ENCODE peak calls at places on chromosomes 12 and 14, in nine cellular contexts. One of them, this sample, is unnamed.

GRCh38 chr12:46963977-46964376 is 115.4 kb upstream of the PCED1B start:
- DNase-seq in stomach: no peak
- DNase-seq in A549: no peak
- DNase-seq in tibial nerve: no peak
- DNase-seq in heart left ventricle: peak
- DNase-seq in IMR-90: no peak
- DNase-seq in Peyer's patch: no peak
- DNase-seq in transverse colon: no peak
- DNase-seq in body of pancreas: no peak
- DNase-seq in this sample: no peak

GRCh38 chr12:52232916-52233461 is at the start of gene KRT7:
- DNase-seq in stomach: no peak
- DNase-seq in A549: peak
- DNase-seq in tibial nerve: no peak
- DNase-seq in heart left ventricle: no peak
- DNase-seq in IMR-90: no peak
- DNase-seq in Peyer's patch: no peak
- DNase-seq in transverse colon: no peak
- DNase-seq in body of pancreas: peak
- DNase-seq in this sample: no peak

GRCh38 chr12:26971963-26972362 is 33.7 kb downstream of the FGFR1OP2 start:
- DNase-seq in stomach: no peak
- DNase-seq in A549: no peak
- DNase-seq in tibial nerve: no peak
- DNase-seq in heart left ventricle: no peak
- DNase-seq in IMR-90: no peak
- DNase-seq in Peyer's patch: no peak
- DNase-seq in transverse colon: no peak
- DNase-seq in body of pancreas: no peak
- DNase-seq in this sample: no peak

GRCh38 chr12:60693019-60693626 is 1097.3 kb downstream of the SLC16A7 start:
- DNase-seq in stomach: no peak
- DNase-seq in A549: no peak
- DNase-seq in tibial nerve: no peak
- DNase-seq in heart left ventricle: no peak
- DNase-seq in IMR-90: peak
- DNase-seq in Peyer's patch: no peak
- DNase-seq in transverse colon: no peak
- DNase-seq in body of pancreas: no peak
- DNase-seq in this sample: no peak

GRCh38 chr12:113086249-113087164 is 30.0 kb downstream of the DTX1 start:
- DNase-seq in stomach: no peak
- DNase-seq in A549: no peak
- DNase-seq in tibial nerve: no peak
- DNase-seq in heart left ventricle: no peak
- DNase-seq in IMR-90: no peak
- DNase-seq in Peyer's patch: no peak
- DNase-seq in transverse colon: peak
- DNase-seq in body of pancreas: peak
- DNase-seq in this sample: no peak

GRCh38 chr12:70243510-70244331 is 488 bp downstream of the CNOT2 start:
- DNase-seq in stomach: peak
- DNase-seq in A549: peak
- DNase-seq in tibial nerve: peak
- DNase-seq in heart left ventricle: peak
- DNase-seq in IMR-90: peak
- DNase-seq in Peyer's patch: peak
- DNase-seq in transverse colon: peak
- DNase-seq in body of pancreas: peak
- DNase-seq in this sample: peak

GRCh38 chr12:58249610-58250009 is 308.2 kb downstream of the ATP23 start:
- DNase-seq in stomach: no peak
- DNase-seq in A549: no peak
- DNase-seq in tibial nerve: no peak
- DNase-seq in heart left ventricle: peak
- DNase-seq in IMR-90: no peak
- DNase-seq in Peyer's patch: no peak
- DNase-seq in transverse colon: no peak
- DNase-seq in body of pancreas: no peak
- DNase-seq in this sample: no peak

GRCh38 chr12:56115329-56115728 is 1.1 kb upstream of the RPL41 start:
- DNase-seq in stomach: no peak
- DNase-seq in A549: no peak
- DNase-seq in tibial nerve: no peak
- DNase-seq in heart left ventricle: no peak
- DNase-seq in IMR-90: peak
- DNase-seq in Peyer's patch: no peak
- DNase-seq in transverse colon: no peak
- DNase-seq in body of pancreas: peak
- DNase-seq in this sample: no peak

GRCh38 chr14:58477653-58478052 is 50.1 kb downstream of the KIAA0586 start:
- DNase-seq in stomach: no peak
- DNase-seq in A549: no peak
- DNase-seq in tibial nerve: no peak
- DNase-seq in heart left ventricle: no peak
- DNase-seq in IMR-90: no peak
- DNase-seq in Peyer's patch: no peak
- DNase-seq in transverse colon: no peak
- DNase-seq in body of pancreas: no peak
- DNase-seq in this sample: no peak

GRCh38 chr12:80829767-80830166 is 108.0 kb downstream of the LIN7A start:
- DNase-seq in stomach: no peak
- DNase-seq in A549: no peak
- DNase-seq in tibial nerve: no peak
- DNase-seq in heart left ventricle: no peak
- DNase-seq in IMR-90: peak
- DNase-seq in Peyer's patch: no peak
- DNase-seq in transverse colon: no peak
- DNase-seq in body of pancreas: no peak
- DNase-seq in this sample: no peak

GRCh38 chr12:106736051-106736957 is 38.2 kb upstream of the RIC8B start:
- DNase-seq in stomach: no peak
- DNase-seq in A549: no peak
- DNase-seq in tibial nerve: no peak
- DNase-seq in heart left ventricle: no peak
- DNase-seq in IMR-90: no peak
- DNase-seq in Peyer's patch: no peak
- DNase-seq in transverse colon: no peak
- DNase-seq in body of pancreas: no peak
- DNase-seq in this sample: no peak

GRCh38 chr12:80551897-80552296 is 107.9 kb downstream of the PTPRQ start:
- DNase-seq in stomach: no peak
- DNase-seq in A549: peak
- DNase-seq in tibial nerve: no peak
- DNase-seq in heart left ventricle: no peak
- DNase-seq in IMR-90: peak
- DNase-seq in Peyer's patch: no peak
- DNase-seq in transverse colon: no peak
- DNase-seq in body of pancreas: no peak
- DNase-seq in this sample: no peak

GRCh38 chr12:69151254-69151751 is 88.1 kb upstream of the CPSF6 start:
- DNase-seq in stomach: no peak
- DNase-seq in A549: no peak
- DNase-seq in tibial nerve: no peak
- DNase-seq in heart left ventricle: no peak
- DNase-seq in IMR-90: no peak
- DNase-seq in Peyer's patch: no peak
- DNase-seq in transverse colon: peak
- DNase-seq in body of pancreas: peak
- DNase-seq in this sample: no peak

GRCh38 chr12:95940514-95940913 is 1.9 kb downstream of the CCDC38 start:
- DNase-seq in stomach: no peak
- DNase-seq in A549: no peak
- DNase-seq in tibial nerve: no peak
- DNase-seq in heart left ventricle: no peak
- DNase-seq in IMR-90: no peak
- DNase-seq in Peyer's patch: no peak
- DNase-seq in transverse colon: no peak
- DNase-seq in body of pancreas: no peak
- DNase-seq in this sample: no peak

GRCh38 chr12:95942106-95942531 is 295 bp downstream of the CCDC38 start:
- DNase-seq in stomach: no peak
- DNase-seq in A549: peak
- DNase-seq in tibial nerve: no peak
- DNase-seq in heart left ventricle: no peak
- DNase-seq in IMR-90: no peak
- DNase-seq in Peyer's patch: no peak
- DNase-seq in transverse colon: no peak
- DNase-seq in body of pancreas: no peak
- DNase-seq in this sample: no peak

GRCh38 chr12:95943231-95943842 is at the start of gene AMDHD1:
- DNase-seq in stomach: peak
- DNase-seq in A549: peak
- DNase-seq in tibial nerve: no peak
- DNase-seq in heart left ventricle: peak
- DNase-seq in IMR-90: peak
- DNase-seq in Peyer's patch: peak
- DNase-seq in transverse colon: peak
- DNase-seq in body of pancreas: peak
- DNase-seq in this sample: peak

GRCh38 chr12:95944108-95944704 is 1.1 kb downstream of the AMDHD1 start:
- DNase-seq in stomach: no peak
- DNase-seq in A549: no peak
- DNase-seq in tibial nerve: no peak
- DNase-seq in heart left ventricle: no peak
- DNase-seq in IMR-90: no peak
- DNase-seq in Peyer's patch: no peak
- DNase-seq in transverse colon: no peak
- DNase-seq in body of pancreas: no peak
- DNase-seq in this sample: no peak

GRCh38 chr12:95942532-95943230 is at the start of gene CCDC38:
- DNase-seq in stomach: peak
- DNase-seq in A549: peak
- DNase-seq in tibial nerve: peak
- DNase-seq in heart left ventricle: peak
- DNase-seq in IMR-90: peak
- DNase-seq in Peyer's patch: peak
- DNase-seq in transverse colon: peak
- DNase-seq in body of pancreas: peak
- DNase-seq in this sample: peak
- TF ChIP-seq POLR2A in stomach: no peak
- TF ChIP-seq POLR2A in A549: peak
- TF ChIP-seq POLR2A in tibial nerve: no peak
- TF ChIP-seq POLR2A in heart left ventricle: no peak
- TF ChIP-seq POLR2A in IMR-90: no peak
- TF ChIP-seq POLR2A in Peyer's patch: no peak
- TF ChIP-seq POLR2A in transverse colon: peak
- TF ChIP-seq POLR2A in body of pancreas: peak
- TF ChIP-seq POLR2A in this sample: peak

DNA sequence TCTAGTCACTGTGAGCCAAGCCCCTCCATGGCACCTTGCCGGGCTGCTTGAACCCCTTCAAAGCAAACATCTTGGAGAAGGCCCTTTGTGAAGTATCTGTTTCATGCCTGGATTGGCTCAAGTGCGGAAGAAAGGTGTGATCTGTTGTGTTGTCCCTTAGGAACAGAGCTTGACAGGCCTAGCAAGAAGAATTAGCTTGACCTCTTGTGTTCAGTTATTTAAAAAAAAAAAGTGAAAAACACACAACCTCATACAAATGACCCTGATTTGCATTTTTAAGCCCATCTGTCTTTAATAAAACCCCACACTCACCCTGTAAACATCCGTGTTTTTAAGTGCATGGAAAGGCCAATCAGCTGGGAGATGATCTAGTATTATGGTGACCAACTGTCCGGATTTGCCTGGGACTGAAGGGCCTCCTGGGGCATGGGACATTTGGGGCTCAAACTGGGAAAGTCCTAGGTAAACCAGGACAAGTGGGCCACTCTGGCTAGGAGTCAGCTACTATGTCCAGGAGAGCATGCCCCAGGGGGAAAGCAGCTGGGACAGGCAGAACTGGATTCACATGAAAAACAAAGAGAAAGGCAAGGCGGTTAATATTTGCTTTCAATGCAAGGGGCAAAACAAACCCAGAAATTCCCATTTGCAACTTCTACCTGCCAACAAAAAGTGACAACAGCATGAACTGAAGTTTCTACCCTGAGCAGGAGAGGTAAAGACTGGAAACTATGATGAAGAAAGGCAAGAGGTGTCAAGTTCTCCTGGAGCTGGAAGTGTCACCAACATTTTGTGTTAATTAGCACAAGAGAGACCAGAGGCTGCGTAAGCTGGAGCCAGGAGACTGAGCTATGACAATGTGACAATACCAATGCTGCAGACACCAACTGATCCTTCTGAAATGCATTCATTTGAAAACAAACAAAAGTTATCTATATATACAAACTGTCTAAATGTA is 78.6 kb downstream of the CLMN start:
- DNase-seq in stomach: no peak
- DNase-seq in A549: no peak
- DNase-seq in tibial nerve: no peak
- DNase-seq in heart left ventricle: no peak
- DNase-seq in IMR-90: no peak
- DNase-seq in Peyer's patch: no peak
- DNase-seq in transverse colon: no peak
- DNase-seq in body of pancreas: no peak
- DNase-seq in this sample: no peak
- TF ChIP-seq POLR2A in stomach: no peak
- TF ChIP-seq POLR2A in A549: no peak
- TF ChIP-seq POLR2A in tibial nerve: no peak
- TF ChIP-seq POLR2A in heart left ventricle: no peak
- TF ChIP-seq POLR2A in IMR-90: no peak
- TF ChIP-seq POLR2A in Peyer's patch: no peak
- TF ChIP-seq POLR2A in transverse colon: no peak
- TF ChIP-seq POLR2A in body of pancreas: no peak
- TF ChIP-seq POLR2A in this sample: no peak

GRCh38 chr12:104691661-104692334 is 235.1 kb downstream of the CHST11 start:
- DNase-seq in stomach: no peak
- DNase-seq in A549: no peak
- DNase-seq in tibial nerve: no peak
- DNase-seq in heart left ventricle: no peak
- DNase-seq in IMR-90: no peak
- DNase-seq in Peyer's patch: no peak
- DNase-seq in transverse colon: no peak
- DNase-seq in body of pancreas: no peak
- DNase-seq in this sample: no peak
- TF ChIP-seq POLR2A in stomach: no peak
- TF ChIP-seq POLR2A in A549: peak
- TF ChIP-seq POLR2A in tibial nerve: no peak
- TF ChIP-seq POLR2A in heart left ventricle: no peak
- TF ChIP-seq POLR2A in IMR-90: no peak
- TF ChIP-seq POLR2A in Peyer's patch: no peak
- TF ChIP-seq POLR2A in transverse colon: no peak
- TF ChIP-seq POLR2A in body of pancreas: no peak
- TF ChIP-seq POLR2A in this sample: no peak

DNA sequence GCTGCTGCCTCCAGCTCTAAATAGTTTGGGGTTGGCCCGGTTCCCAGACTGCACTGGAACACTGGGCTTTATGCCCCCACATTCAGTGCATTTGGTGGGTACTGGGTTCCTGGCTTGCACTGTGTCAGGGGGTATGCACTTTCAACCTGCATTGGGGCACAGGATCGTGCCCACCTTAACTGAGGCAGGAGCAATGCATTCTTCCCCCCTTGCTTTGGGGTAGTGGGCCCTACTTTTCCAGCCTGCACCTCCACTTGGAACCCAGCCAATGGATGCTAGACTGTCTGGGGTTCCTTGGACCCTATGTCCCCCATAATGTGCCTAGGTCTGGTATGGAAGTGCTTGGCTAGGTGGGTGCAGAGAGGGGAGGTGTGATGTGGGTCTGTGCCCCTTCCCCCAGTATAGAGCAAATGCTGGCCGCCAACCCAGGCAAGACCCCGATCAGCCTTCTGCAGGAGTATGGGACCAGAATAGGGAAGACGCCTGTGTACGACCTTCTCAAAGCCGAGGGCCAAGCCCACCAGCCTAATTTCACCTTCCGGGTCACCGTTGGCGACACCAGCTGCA is 615 bp downstream of the TARBP2 start:
- DNase-seq in stomach: no peak
- DNase-seq in A549: no peak
- DNase-seq in tibial nerve: no peak
- DNase-seq in heart left ventricle: no peak
- DNase-seq in IMR-90: no peak
- DNase-seq in Peyer's patch: no peak
- DNase-seq in transverse colon: no peak
- DNase-seq in body of pancreas: no peak
- DNase-seq in this sample: no peak
- TF ChIP-seq POLR2A in stomach: no peak
- TF ChIP-seq POLR2A in A549: no peak
- TF ChIP-seq POLR2A in tibial nerve: no peak
- TF ChIP-seq POLR2A in heart left ventricle: no peak
- TF ChIP-seq POLR2A in IMR-90: no peak
- TF ChIP-seq POLR2A in Peyer's patch: no peak
- TF ChIP-seq POLR2A in transverse colon: no peak
- TF ChIP-seq POLR2A in body of pancreas: no peak
- TF ChIP-seq POLR2A in this sample: no peak